ENCODE peak calls at places on chromosomes 6 and 20, in nine cellular contexts. G is foreskin fibroblast, Q is mammary epithelial cell, Z is B cell, T is lower lobe of right lung, Y is HL-60, N is endothelial cell, S is cardiac muscle cell, L is A549. V is an unnamed sample.
A peak's percentile ranks its signal among the peaks of the same experiment; 100 is the strongest.

GRCh38 chr6:159693128-159693893 is at the start of gene SOD2:
- DNase-seq in G (peak; percentile 80), Q (peak; percentile 81), Z (peak; percentile 94), T (peak; percentile 92), Y (peak; percentile 81), N (peak; percentile 77), S (peak; percentile 91), L (peak; percentile 62), V (peak; percentile 79)

GRCh38 chr6:139653136-139653535 is 278.7 kb upstream of the CITED2 start:
- DNase-seq in G (no peak), Q (no peak), Z (no peak), T (no peak), Y (no peak), N (no peak), S (no peak), L (no peak), V (no peak)

GRCh38 chr6:41894366-41895299 is 542 bp downstream of the USP49 start:
- DNase-seq in G (no peak), Q (peak; percentile 17), Z (no peak), T (no peak), Y (no peak), N (peak; percentile 9), S (peak; percentile 19), L (no peak), V (no peak)

GRCh38 chr6:55046869-55047422 is 127.4 kb upstream of the HCRTR2 start:
- DNase-seq in G (no peak), Q (no peak), Z (no peak), T (no peak), Y (no peak), N (no peak), S (no peak), L (no peak), V (no peak)

GRCh38 chr6:128131566-128131965 is 230.7 kb upstream of the THEMIS start:
- DNase-seq in G (no peak), Q (peak; percentile 17), Z (no peak), T (no peak), Y (no peak), N (no peak), S (no peak), L (no peak), V (no peak)

GRCh38 chr20:856361-856775 is 22.9 kb downstream of the FAM110A start:
- DNase-seq in G (peak; percentile 56), Q (peak; percentile 100), Z (no peak), T (peak; percentile 60), Y (no peak), N (no peak), S (peak; percentile 73), L (peak; percentile 72), V (peak; percentile 99)

GRCh38 chr6:167733740-167734661 is 92.7 kb upstream of the AFDN start:
- DNase-seq in G (no peak), Q (no peak), Z (no peak), T (no peak), Y (no peak), N (no peak), S (peak; percentile 97), L (no peak), V (no peak)

GRCh38 chr6:139605350-139605749 is 230.9 kb upstream of the CITED2 start:
- DNase-seq in G (peak; percentile 88), Q (peak; percentile 48), Z (no peak), T (no peak), Y (no peak), N (no peak), S (peak; percentile 90), L (no peak), V (no peak)

GRCh38 chr20:33482581-33482980 is 7.3 kb upstream of the CBFA2T2 start:
- DNase-seq in G (no peak), Q (no peak), Z (no peak), T (no peak), Y (no peak), N (no peak), S (no peak), L (no peak), V (no peak)

GRCh38 chr6:135572051-135572450 is 74.5 kb upstream of the AHI1 start:
- DNase-seq in G (no peak), Q (no peak), Z (no peak), T (no peak), Y (no peak), N (no peak), S (no peak), L (no peak), V (no peak)

GRCh38 chr6:163955131-163955530 is 540.6 kb downstream of the QKI start:
- DNase-seq in G (peak; percentile 60), Q (no peak), Z (no peak), T (no peak), Y (no peak), N (no peak), S (no peak), L (no peak), V (no peak)

GRCh38 chr6:115545410-115545986 is 515.2 kb downstream of the FRK start:
- DNase-seq in G (no peak), Q (no peak), Z (no peak), T (no peak), Y (no peak), N (peak; percentile 65), S (no peak), L (peak; percentile 1), V (no peak)

GRCh38 chr6:54624216-54624615 is 222.4 kb upstream of the FAM83B start:
- DNase-seq in G (no peak), Q (no peak), Z (no peak), T (no peak), Y (no peak), N (no peak), S (no peak), L (no peak), V (no peak)

GRCh38 chr6:89655122-89655521 is 16.6 kb upstream of the LYRM2 start:
- DNase-seq in G (no peak), Q (peak; percentile 8), Z (no peak), T (no peak), Y (no peak), N (no peak), S (no peak), L (no peak), V (no peak)

GRCh38 chr6:114157848-114158247 is 185.0 kb downstream of the HS3ST5 start:
- DNase-seq in G (no peak), Q (no peak), Z (no peak), T (no peak), Y (no peak), N (no peak), S (no peak), L (no peak), V (no peak)

GRCh38 chr6:157813191-157813590 is 9.9 kb upstream of the SNX9 start:
- DNase-seq in G (peak; percentile 41), Q (no peak), Z (no peak), T (no peak), Y (no peak), N (no peak), S (peak; percentile 59), L (no peak), V (no peak)

GRCh38 chr20:45014671-45015415 is 48.5 kb downstream of the STK4 start:
- DNase-seq in G (peak; percentile 69), Q (peak; percentile 70), Z (no peak), T (no peak), Y (no peak), N (no peak), S (peak; percentile 87), L (no peak), V (no peak)

GRCh38 chr6:6694368-6694780 is 105.9 kb downstream of the LY86 start:
- DNase-seq in G (no peak), Q (no peak), Z (no peak), T (peak; percentile 58), Y (no peak), N (no peak), S (no peak), L (no peak), V (no peak)

GRCh38 chr6:148700047-148700712 is 46.6 kb upstream of the UST start:
- DNase-seq in G (no peak), Q (peak; percentile 16), Z (peak; percentile 35), T (no peak), Y (no peak), N (no peak), S (peak; percentile 55), L (no peak), V (no peak)

GRCh38 chr6:152185158-152185574 is 377.7 kb downstream of the ESR1 start:
- DNase-seq in G (no peak), Q (no peak), Z (peak; percentile 6), T (no peak), Y (no peak), N (no peak), S (no peak), L (no peak), V (no peak)

GRCh38 chr6:86856937-86857563 is 80.3 kb upstream of the HTR1E start:
- DNase-seq in G (peak; percentile 3), Q (peak; percentile 33), Z (no peak), T (no peak), Y (no peak), N (peak; percentile 55), S (peak; percentile 27), L (peak; percentile 3), V (no peak)
- TF ChIP-seq CTCF in G (peak; percentile 71), Q (peak; percentile 77), Z (peak; percentile 84), T (peak; percentile 56), Y (peak; percentile 39), N (peak; percentile 81), S (peak; percentile 54), L (peak; percentile 61), V (peak; percentile 87)

GRCh38 chr6:131949909-131950766 is 1.0 kb downstream of the CCN2 start:
- DNase-seq in G (peak; percentile 88), Q (peak; percentile 85), Z (peak; percentile 74), T (peak; percentile 74), Y (no peak), N (peak; percentile 83), S (peak; percentile 96), L (peak; percentile 50), V (peak; percentile 68)
- TF ChIP-seq CTCF in G (peak; percentile 54), Q (peak; percentile 31), Z (peak; percentile 33), T (peak; percentile 46), Y (no peak), N (no peak), S (peak; percentile 47), L (peak; percentile 43), V (peak; percentile 65)

GRCh38 chr6:28896505-28897392 is 27.0 kb downstream of the TRIM27 start:
- DNase-seq in G (no peak), Q (peak; percentile 68), Z (peak; percentile 57), T (peak; percentile 61), Y (no peak), N (peak; percentile 53), S (peak; percentile 68), L (peak; percentile 69), V (no peak)
- TF ChIP-seq CTCF in G (peak; percentile 24), Q (peak; percentile 19), Z (peak; percentile 38), T (peak; percentile 28), Y (no peak), N (no peak), S (no peak), L (peak; percentile 17), V (peak; percentile 35)

DNA sequence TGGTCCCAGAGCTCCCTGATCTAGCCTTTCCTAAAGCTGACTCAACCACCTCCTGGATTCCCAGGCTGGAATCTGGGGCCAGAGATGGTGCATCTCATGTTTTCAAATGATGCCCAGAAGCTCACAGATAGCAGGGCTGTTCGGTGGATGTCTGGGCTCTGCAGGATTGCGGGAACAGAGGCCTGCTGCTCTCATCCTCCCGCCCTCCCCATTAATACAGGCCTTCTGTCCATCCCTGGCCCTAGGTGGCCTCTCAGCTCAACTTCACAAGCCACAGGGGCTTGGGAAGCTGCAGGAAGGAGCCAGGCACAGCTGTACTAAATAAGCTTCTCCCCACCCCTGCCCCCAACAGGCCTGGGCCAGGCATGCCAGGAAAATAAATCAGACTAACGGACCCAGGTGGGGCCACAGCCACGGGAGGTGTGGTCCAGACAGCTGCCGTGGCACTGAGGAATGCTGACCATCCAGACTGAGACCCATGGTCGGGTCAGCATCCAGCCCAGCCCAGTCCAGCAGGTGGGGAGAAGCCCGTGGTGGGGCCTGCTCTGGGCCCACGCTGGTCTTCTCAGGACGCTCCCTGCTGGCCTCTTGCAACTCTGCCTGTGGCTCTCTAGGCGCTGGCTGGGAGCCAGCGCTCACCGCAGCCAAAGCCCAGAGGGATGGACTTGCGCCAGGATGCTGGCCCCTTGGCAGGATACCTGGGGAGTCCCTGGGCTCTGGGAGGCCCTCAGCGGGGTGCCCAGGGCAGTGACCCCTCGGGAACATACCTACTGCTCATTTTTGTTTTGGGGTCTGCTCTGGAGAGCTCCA is 8.5 kb upstream of the YTHDF1 start:
- DNase-seq in G (no peak), Q (peak; percentile 44), Z (no peak), T (peak; percentile 34), Y (no peak), N (no peak), S (peak; percentile 77), L (peak; percentile 60), V (no peak)
- TF ChIP-seq CTCF in G (peak; percentile 2), Q (peak; percentile 16), Z (no peak), T (no peak), Y (no peak), N (no peak), S (peak; percentile 52), L (peak; percentile 38), V (peak; percentile 75)